ENCODE peak calls at places on chromosome 1, in six cellular contexts. O is Right ventricle myocardium superior, A is H4, L is T-helper 17 cell, S is left cardiac atrium, P is ACHN. W is an unnamed sample.

GRCh38 chr1:98119793-98120192 is 199.0 kb upstream of the DPYD start:
- DNase-seq in S (no peak), L (no peak), A (no peak), O (no peak), P (peak), W (no peak)

GRCh38 chr1:20279507-20279906 is 11.2 kb upstream of the VWA5B1 start:
- DNase-seq in P (peak), S (no peak), A (peak), L (no peak), O (no peak), W (no peak)

GRCh38 chr1:63600248-63600647 is 7.0 kb downstream of the PGM1 start:
- DNase-seq in P (no peak), S (no peak), L (no peak), O (no peak), A (no peak), W (no peak)

GRCh38 chr1:161238039-161238473 is at the start of gene NR1I3:
- DNase-seq in L (no peak), P (no peak), A (no peak), O (no peak), S (no peak), W (no peak)

GRCh38 chr1:34129630-34130029 is 35.4 kb downstream of the CSMD2 start:
- DNase-seq in L (no peak), O (no peak), A (no peak), S (no peak), P (no peak), W (no peak)

GRCh38 chr1:237799762-237800474 is 90.8 kb downstream of the ZP4 start:
- DNase-seq in L (no peak), A (peak), P (peak), S (peak), O (peak), W (peak)

GRCh38 chr1:248886237-248886895 is 19.7 kb upstream of the PGBD2 start:
- DNase-seq in S (no peak), L (no peak), O (no peak), A (no peak), P (no peak), W (peak)

GRCh38 chr1:41514381-41514780 is 29.9 kb upstream of the EDN2 start:
- DNase-seq in P (no peak), A (no peak), O (no peak), L (no peak), S (no peak), W (no peak)

GRCh38 chr1:84152649-84153056 is 8.6 kb downstream of the PRKACB start:
- DNase-seq in P (no peak), O (no peak), S (no peak), A (no peak), L (no peak), W (no peak)

W was measured in K562.